ENCODE peak calls at places on chromosomes 6 and 20, in eight cellular contexts. L is osteoblast, A is mammary epithelial cell, Q is upper lobe of right lung, J is IMR-90, E is sigmoid colon, R is PC-9, V is heart left ventricle. S is an unnamed sample.

GRCh38 chr6:158057213-158057987 is 75.7 kb downstream of the SYNJ2 start:
- DNase-seq in E (peak; percentile 59), R (peak; percentile 90), A (peak; percentile 96), V (no peak), L (peak; percentile 97), Q (no peak), J (peak; percentile 98), S (no peak)

GRCh38 chr6:121847806-121848522 is 412.5 kb downstream of the GJA1 start:
- DNase-seq in E (no peak), A (no peak), J (no peak), R (no peak), L (no peak), Q (no peak), V (peak; percentile 40), S (no peak)

GRCh38 chr6:30394139-30394538 is 49.2 kb downstream of the RPP21 start:
- DNase-seq in Q (no peak), L (no peak), R (no peak), V (no peak), A (no peak), E (no peak), J (no peak), S (no peak)

GRCh38 chr6:42714098-42714761 is 8.2 kb downstream of the PRPH2 start:
- DNase-seq in J (peak; percentile 70), E (no peak), A (peak; percentile 43), Q (no peak), V (no peak), L (no peak), R (peak; percentile 68), S (no peak)

GRCh38 chr6:148760568-148761531 is 14.0 kb downstream of the UST start:
- DNase-seq in L (peak; percentile 86), R (peak; percentile 63), A (peak; percentile 53), E (peak; percentile 93), V (peak; percentile 79), J (peak; percentile 92), Q (no peak), S (peak; percentile 65)

GRCh38 chr6:37332894-37333293 is 20.9 kb upstream of the RNF8 start:
- DNase-seq in V (no peak), Q (no peak), L (no peak), R (no peak), J (no peak), A (no peak), E (no peak), S (no peak)

GRCh38 chr6:52503853-52504777 is 72.7 kb downstream of the TRAM2 start:
- DNase-seq in R (peak; percentile 98), V (peak; percentile 93), E (peak; percentile 83), A (peak; percentile 99), Q (peak; percentile 96), J (peak; percentile 72), L (peak; percentile 90), S (peak; percentile 95)

GRCh38 chr20:44176833-44177533 is 10.0 kb downstream of the JPH2 start:
- DNase-seq in V (no peak), J (no peak), A (no peak), R (peak; percentile 92), E (peak; percentile 75), Q (no peak), L (peak; percentile 30), S (no peak)

GRCh38 chr6:35711731-35712130 is 23.0 kb upstream of the FKBP5 start:
- DNase-seq in E (peak; percentile 9), R (no peak), A (no peak), V (no peak), Q (peak; percentile 0), L (no peak), J (no peak), S (no peak)

GRCh38 chr6:12895721-12896120 is 179.2 kb downstream of the PHACTR1 start:
- DNase-seq in J (no peak), Q (no peak), E (no peak), R (no peak), V (no peak), A (no peak), L (no peak), S (no peak)

GRCh38 chr6:5116243-5116991 is 31.3 kb downstream of the PPP1R3G start:
- DNase-seq in L (no peak), J (peak; percentile 28), Q (no peak), A (peak; percentile 5), V (no peak), E (no peak), R (no peak), S (no peak)

GRCh38 chr6:100833972-100834574 is 47.1 kb downstream of the ASCC3 start:
- DNase-seq in E (no peak), J (no peak), R (no peak), Q (no peak), L (no peak), V (no peak), A (no peak), S (no peak)

GRCh38 chr6:7219310-7219709 is 93.7 kb downstream of the SSR1 start:
- DNase-seq in R (peak; percentile 44), Q (no peak), L (peak; percentile 90), A (peak; percentile 28), V (no peak), E (no peak), J (peak; percentile 52), S (no peak)

GRCh38 chr6:149014631-149015171 is 267.9 kb downstream of the UST start:
- DNase-seq in R (no peak), V (no peak), L (peak; percentile 29), E (no peak), A (no peak), J (peak; percentile 74), Q (no peak), S (no peak)

GRCh38 chr6:130365166-130366010 is 429 bp upstream of the TMEM200A start:
- DNase-seq in L (peak; percentile 93), A (peak; percentile 56), V (peak; percentile 24), E (peak; percentile 80), J (peak; percentile 70), Q (peak; percentile 73), R (peak; percentile 33), S (peak; percentile 58)

GRCh38 chr6:1507251-1507650 is 102.5 kb upstream of the FOXC1 start:
- DNase-seq in A (no peak), E (no peak), V (no peak), Q (no peak), L (no peak), J (no peak), R (no peak), S (no peak)

GRCh38 chr6:1335367-1336037 is 23.6 kb downstream of the FOXQ1 start:
- DNase-seq in R (peak; percentile 97), V (peak; percentile 60), J (peak; percentile 76), L (no peak), Q (peak; percentile 83), E (no peak), A (peak; percentile 97), S (peak; percentile 77)

GRCh38 chr20:23507346-23507745 is 16.4 kb downstream of the CST8 start:
- DNase-seq in E (no peak), J (no peak), A (no peak), R (no peak), Q (no peak), V (no peak), L (no peak), S (no peak)

DNA sequence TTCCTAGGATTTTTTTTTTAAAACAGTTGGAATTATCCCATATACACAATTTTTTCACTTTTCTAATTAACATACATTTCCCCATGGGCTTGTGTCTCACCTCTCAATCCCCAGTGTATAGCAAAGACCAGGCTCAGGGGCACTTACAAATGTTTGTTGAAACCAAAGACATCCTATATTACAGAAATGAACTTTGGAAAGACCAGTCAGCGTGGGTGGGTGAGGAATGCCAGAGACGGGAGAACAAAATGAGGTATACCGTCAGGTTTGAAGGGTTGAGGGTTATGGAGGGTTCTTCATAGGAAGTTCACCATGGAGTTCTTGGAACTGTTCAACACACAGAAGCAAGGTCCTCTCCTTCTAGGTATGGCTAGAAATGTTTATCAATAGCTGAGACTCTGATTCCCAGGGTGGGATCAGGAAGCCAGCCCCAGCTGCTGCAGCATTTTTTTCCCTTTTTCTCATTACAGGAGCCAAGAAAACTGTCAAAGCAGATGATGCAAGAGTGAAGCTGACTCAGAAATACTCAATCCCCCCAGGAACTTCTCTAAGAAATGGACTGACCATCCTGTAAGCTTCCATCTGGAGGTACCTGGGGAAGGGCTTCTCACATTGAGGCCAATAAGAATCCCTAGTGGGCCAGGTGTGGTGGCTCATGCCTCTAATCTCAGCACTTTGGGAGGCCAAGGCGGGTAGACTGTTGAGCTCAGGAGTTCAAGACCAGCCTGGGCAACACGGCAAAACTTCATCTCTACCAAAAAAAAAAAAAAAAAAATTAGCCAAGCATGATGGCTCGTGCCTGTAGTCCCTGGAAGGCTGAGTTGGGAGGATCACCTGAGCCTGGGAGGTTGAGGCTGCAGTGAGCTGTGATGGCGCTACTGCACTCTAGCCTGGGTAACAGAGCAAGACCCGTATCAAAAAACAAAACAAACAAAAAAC is 15.9 kb upstream of the TBC1D20 start:
- DNase-seq in V (no peak), J (peak; percentile 87), A (peak; percentile 12), Q (no peak), E (no peak), L (peak; percentile 68), R (no peak), S (no peak)
- H3K36me3 ChIP-seq in V (peaks cover 47% of the 10 kb centered on the region), J (peaks cover 22% of the 10 kb centered on the region), A (peaks cover 5% of the 10 kb centered on the region), Q (peaks cover 25% of the 10 kb centered on the region), E (no peaks in the 10 kb centered on the region), L (peaks cover 20% of the 10 kb centered on the region), R (peaks cover 12% of the 10 kb centered on the region), S (peaks cover 36% of the 10 kb centered on the region)

GRCh38 chr6:136437246-136437645 is 113.0 kb downstream of the MAP7 start:
- DNase-seq in E (no peak), J (no peak), Q (no peak), R (no peak), A (no peak), L (no peak), V (no peak), S (no peak)

GRCh38 chr6:136439514-136440186 is 110.6 kb downstream of the MAP7 start:
- DNase-seq in A (no peak), Q (no peak), L (no peak), R (no peak), E (no peak), J (no peak), V (no peak), S (no peak)

GRCh38 chr6:136438445-136438844 is 111.8 kb downstream of the MAP7 start:
- DNase-seq in A (peak; percentile 13), E (no peak), V (no peak), R (no peak), L (no peak), J (no peak), Q (no peak), S (no peak)

GRCh38 chr6:136445063-136445462 is 105.2 kb downstream of the MAP7 start:
- DNase-seq in A (no peak), R (no peak), Q (no peak), L (no peak), E (no peak), V (no peak), J (no peak), S (no peak)

GRCh38 chr6:136440187-136440582 is 110.0 kb downstream of the MAP7 start:
- DNase-seq in J (no peak), V (no peak), E (no peak), R (no peak), L (no peak), A (peak; percentile 67), Q (no peak), S (no peak)
- H3K4me3 ChIP-seq in J (no peak overlapping the region), V (no peak overlapping the region), E (no peak overlapping the region), R (no peak overlapping the region), L (no peak overlapping the region), A (no peak overlapping the region), Q (no peak overlapping the region), S (no peak overlapping the region)

GRCh38 chr20:59470521-59470920 is 133.8 kb upstream of the PHACTR3 start:
- DNase-seq in L (peak; percentile 21), E (no peak), V (no peak), A (no peak), R (peak; percentile 10), Q (no peak), J (no peak), S (no peak)
- H3K4me1 ChIP-seq in L (no peaks in the 10 kb centered on the region), E (no peaks in the 10 kb centered on the region), V (no peaks in the 10 kb centered on the region), A (no peaks in the 10 kb centered on the region), R (no peaks in the 10 kb centered on the region), Q (no peaks in the 10 kb centered on the region), J (no peaks in the 10 kb centered on the region), S (no peaks in the 10 kb centered on the region)

GRCh38 chr20:48691523-48691922 is 136.3 kb downstream of the PREX1 start:
- DNase-seq in E (no peak), Q (no peak), L (peak; percentile 34), J (peak; percentile 20), R (no peak), A (no peak), V (peak; percentile 61), S (no peak)
- H3K36me3 ChIP-seq in E (no peaks in the 10 kb centered on the region), Q (no peaks in the 10 kb centered on the region), L (no peaks in the 10 kb centered on the region), J (no peaks in the 10 kb centered on the region), R (no peaks in the 10 kb centered on the region), A (no peaks in the 10 kb centered on the region), V (peaks cover 82% of the 10 kb centered on the region), S (peaks cover 47% of the 10 kb centered on the region)

S was measured in lower lobe of right lung.